ENCODE peak calls at places on chromosomes 1 and 21, in nine cellular contexts. M is AG04449, E is heart left ventricle, F is bronchial epithelial cell, D is epithelial cell of esophagus, A is GM23338, Y is IMR-90, I is astrocyte of the spinal cord, Z is stomach. G is an unnamed sample.

GRCh38 chr1:214664656-214665433 is 61.9 kb downstream of the CENPF start:
- DNase-seq in M (peak; percentile 64), E (no peak), F (no peak), D (no peak), A (no peak), Y (peak; percentile 73), I (peak; percentile 37), Z (no peak), G (no peak)

GRCh38 chr1:200880212-200880611 is 7.4 kb downstream of the GPR25 start:
- DNase-seq in M (no peak), E (no peak), F (no peak), D (peak; percentile 76), A (no peak), Y (no peak), I (no peak), Z (no peak), G (no peak)

GRCh38 chr1:208158640-208159541 is 85.3 kb downstream of the PLXNA2 start:
- DNase-seq in M (no peak), E (no peak), F (no peak), D (no peak), A (peak; percentile 39), Y (no peak), I (peak; percentile 80), Z (no peak), G (no peak)

GRCh38 chr1:31753623-31754349 is 10.4 kb downstream of the ADGRB2 start:
- DNase-seq in M (no peak), E (no peak), F (peak; percentile 47), D (peak; percentile 58), A (no peak), Y (peak; percentile 18), I (no peak), Z (peak; percentile 80), G (no peak)

GRCh38 chr1:114756949-114757454 is 782 bp downstream of the CSDE1 start:
- DNase-seq in M (no peak), E (peak; percentile 62), F (peak; percentile 71), D (peak; percentile 86), A (peak; percentile 76), Y (peak; percentile 58), I (peak; percentile 29), Z (peak; percentile 32), G (no peak)

GRCh38 chr1:218299416-218299815 is 14.3 kb downstream of the RRP15 start:
- DNase-seq in M (peak; percentile 23), E (no peak), F (peak; percentile 60), D (peak; percentile 60), A (peak; percentile 46), Y (peak; percentile 77), I (peak; percentile 64), Z (no peak), G (peak; percentile 49)

GRCh38 chr1:155455588-155456195 is 106.9 kb downstream of the ASH1L start:
- DNase-seq in M (no peak), E (no peak), F (no peak), D (no peak), A (no peak), Y (peak; percentile 46), I (peak; percentile 37), Z (no peak), G (no peak)

GRCh38 chr1:93681095-93681548 is 515 bp downstream of the BCAR3 start:
- DNase-seq in M (no peak), E (no peak), F (no peak), D (peak; percentile 24), A (no peak), Y (peak; percentile 19), I (no peak), Z (no peak), G (no peak)

GRCh38 chr21:15441060-15441493 is 288.7 kb upstream of the USP25 start:
- DNase-seq in M (no peak), E (no peak), F (no peak), D (no peak), A (peak; percentile 61), Y (no peak), I (no peak), Z (no peak), G (no peak)

GRCh38 chr1:182146286-182146685 is 84.8 kb upstream of the ZNF648 start:
- DNase-seq in M (no peak), E (no peak), F (peak; percentile 38), D (peak; percentile 38), A (no peak), Y (no peak), I (no peak), Z (peak; percentile 91), G (no peak)

GRCh38 chr21:44932366-44933181 is 7.3 kb upstream of the SLX9 start:
- DNase-seq in M (no peak), E (peak; percentile 86), F (no peak), D (peak; percentile 38), A (no peak), Y (no peak), I (no peak), Z (no peak), G (no peak)

GRCh38 chr1:67682659-67683197 is 2.3 kb upstream of the GADD45A start:
- DNase-seq in M (peak; percentile 73), E (no peak), F (peak; percentile 98), D (peak; percentile 95), A (no peak), Y (peak; percentile 94), I (peak; percentile 76), Z (no peak), G (peak; percentile 71)

GRCh38 chr1:68495532-68495931 is 1.4 kb downstream of the DEPDC1 start:
- DNase-seq in M (no peak), E (no peak), F (no peak), D (peak; percentile 19), A (no peak), Y (no peak), I (no peak), Z (no peak), G (no peak)

GRCh38 chr1:8382051-8382505 is 64.2 kb downstream of the SLC45A1 start:
- DNase-seq in M (no peak), E (no peak), F (no peak), D (no peak), A (peak; percentile 40), Y (no peak), I (peak; percentile 78), Z (no peak), G (no peak)

GRCh38 chr1:100575406-100575805 is 37.5 kb downstream of the GPR88 start:
- DNase-seq in M (no peak), E (no peak), F (no peak), D (no peak), A (peak; percentile 18), Y (no peak), I (no peak), Z (no peak), G (no peak)
- TF ChIP-seq CTCF in M (no peak), E (no peak), F (no peak), D (no peak), A (peak; percentile 43), Y (no peak), I (no peak), Z (no peak), G (no peak)

GRCh38 chr1:244052728-244053312 is 1.7 kb downstream of the ZBTB18 start:
- DNase-seq in M (no peak), E (no peak), F (no peak), D (no peak), A (no peak), Y (no peak), I (no peak), Z (no peak), G (no peak)
- H3K4me3 ChIP-seq in M (no peak overlapping the region), E (no peak overlapping the region), F (no peak overlapping the region), D (no peak overlapping the region), A (no peak overlapping the region), Y (no peak overlapping the region), I (no peak overlapping the region), Z (no peak overlapping the region), G (no peak overlapping the region)

DNA sequence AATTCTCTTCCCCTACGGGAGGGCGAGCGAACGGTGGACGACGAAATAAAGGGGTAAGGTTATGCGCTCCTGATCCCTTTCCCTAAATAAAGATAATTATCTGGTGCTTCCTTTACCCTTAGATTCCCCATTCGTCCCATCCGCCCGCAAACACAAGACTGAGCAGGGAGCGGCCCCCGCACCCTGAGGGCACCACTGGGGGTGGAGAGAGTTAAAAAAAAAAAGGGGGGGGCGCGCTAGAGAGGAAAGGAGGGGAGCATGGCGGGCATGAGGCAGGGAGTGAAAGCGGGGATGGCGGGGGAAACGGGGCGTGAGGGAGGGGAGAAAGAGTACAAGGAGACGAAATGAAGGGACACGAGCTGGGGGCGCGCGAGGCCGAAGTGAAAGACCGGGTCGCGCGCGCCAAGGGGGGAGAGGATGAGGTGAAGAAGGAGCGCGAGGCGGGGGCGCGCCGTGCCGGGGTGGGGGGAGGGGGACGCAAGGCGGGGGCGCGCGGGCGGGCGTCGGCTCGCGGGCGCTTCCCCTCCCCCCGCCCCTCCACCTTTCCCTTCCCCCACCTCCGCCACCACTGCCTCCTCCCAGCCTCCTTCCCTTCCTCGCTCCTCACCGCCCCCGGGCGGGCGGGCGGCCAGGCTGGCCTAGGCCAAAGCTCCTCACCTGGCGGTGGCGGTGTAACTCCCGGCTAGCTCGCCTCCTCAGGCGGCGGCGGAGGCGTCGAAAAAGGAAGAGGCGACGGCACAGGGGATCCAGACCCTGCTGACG is 515 bp downstream of the GATAD2B start:
- DNase-seq in M (no peak), E (no peak), F (peak; percentile 42), D (peak; percentile 32), A (peak; percentile 79), Y (no peak), I (peak; percentile 5), Z (peak; percentile 32), G (no peak)
- TF ChIP-seq CTCF in M (peak; percentile 10), E (no peak), F (peak; percentile 20), D (no peak), A (no peak), Y (no peak), I (peak; percentile 23), Z (no peak), G (no peak)

DNA sequence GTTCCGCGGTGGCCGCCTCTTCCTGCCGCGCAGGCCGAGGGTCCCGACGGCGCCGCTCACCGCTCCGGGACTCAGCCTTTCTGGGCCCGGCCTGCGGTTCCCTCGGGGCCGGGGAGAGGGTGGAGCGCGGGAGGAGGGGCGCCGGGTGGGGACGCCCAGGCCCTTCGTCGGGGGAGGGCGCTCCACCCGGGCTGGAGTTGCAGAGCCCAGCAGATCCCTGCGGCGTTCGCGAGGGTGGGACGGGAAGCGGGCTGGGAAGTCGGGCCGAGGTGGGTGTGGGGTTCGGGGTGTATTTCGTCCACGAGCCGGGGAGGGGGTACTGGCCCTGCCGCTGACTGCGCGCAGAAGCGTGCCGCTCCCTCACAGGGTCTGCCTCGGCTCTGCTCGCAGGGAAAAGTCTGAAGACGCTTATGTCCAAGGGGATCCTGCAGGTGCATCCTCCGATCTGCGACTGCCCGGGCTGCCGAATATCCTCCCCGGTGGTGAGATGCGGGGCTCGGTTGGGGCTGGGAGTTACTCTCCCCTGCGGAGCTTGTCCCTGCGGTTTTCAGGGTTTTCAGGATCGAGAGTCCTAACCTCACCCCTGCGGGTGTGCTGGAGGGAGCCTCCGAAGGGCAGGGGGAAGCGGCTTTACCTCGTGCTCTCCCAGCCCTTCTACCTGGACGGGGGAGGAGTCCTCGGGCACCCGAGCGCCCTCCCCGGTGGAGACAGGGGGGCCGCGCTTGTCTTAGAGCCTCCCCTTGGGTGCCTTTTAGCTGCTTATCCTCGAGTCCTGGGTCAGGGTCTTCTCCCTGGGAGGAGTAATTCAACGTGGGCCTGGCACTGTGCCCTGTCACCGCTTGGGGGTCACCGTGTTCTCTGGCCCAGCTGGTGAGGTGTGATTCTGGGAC is 2.1 kb downstream of the SAMD11 start:
- DNase-seq in M (no peak), E (no peak), F (no peak), D (no peak), A (no peak), Y (peak; percentile 28), I (no peak), Z (no peak), G (no peak)
- H3K4me3 ChIP-seq in M (peak overlapping the region; percentile 59), E (peak overlapping the region; percentile 49), F (no peak overlapping the region), D (no peak overlapping the region), A (peak overlapping the region; percentile 49), Y (peak overlapping the region; percentile 59), I (peak overlapping the region; percentile 52), Z (peak overlapping the region; percentile 67), G (peak overlapping the region; percentile 70)